ENCODE peak calls at places on chromosomes 5 and 9, in ten cellular contexts. One of them, this sample, is unnamed.

GRCh38 chr5:35317586-35317985 is 87.3 kb upstream of the PRLR start:
- DNase-seq in GM23338: no peak
- DNase-seq in A549: no peak
- DNase-seq in psoas muscle: no peak
- DNase-seq in PC-3: no peak
- DNase-seq in mammary epithelial cell: no peak
- DNase-seq in heart left ventricle: no peak
- DNase-seq in lower lobe of right lung: no peak
- DNase-seq in IMR-90: no peak
- DNase-seq in left ventricle myocardium inferior: no peak
- DNase-seq in this sample: no peak

GRCh38 chr5:39623291-39623865 is 198.6 kb upstream of the DAB2 start:
- DNase-seq in GM23338: no peak
- DNase-seq in A549: no peak
- DNase-seq in psoas muscle: no peak
- DNase-seq in PC-3: no peak
- DNase-seq in mammary epithelial cell: no peak
- DNase-seq in heart left ventricle: no peak
- DNase-seq in lower lobe of right lung: no peak
- DNase-seq in IMR-90: no peak
- DNase-seq in left ventricle myocardium inferior: no peak
- DNase-seq in this sample: no peak

GRCh38 chr5:50947892-50948683 is 281.7 kb downstream of the PARP8 start:
- DNase-seq in GM23338: no peak
- DNase-seq in A549: no peak
- DNase-seq in psoas muscle: no peak
- DNase-seq in PC-3: no peak
- DNase-seq in mammary epithelial cell: no peak
- DNase-seq in heart left ventricle: no peak
- DNase-seq in lower lobe of right lung: no peak
- DNase-seq in IMR-90: no peak
- DNase-seq in left ventricle myocardium inferior: no peak
- DNase-seq in this sample: no peak

GRCh38 chr5:72951850-72952468 is 3.9 kb upstream of the FCHO2 start:
- DNase-seq in GM23338: no peak
- DNase-seq in A549: peak; percentile 47
- DNase-seq in psoas muscle: no peak
- DNase-seq in PC-3: peak; percentile 82
- DNase-seq in mammary epithelial cell: peak; percentile 81
- DNase-seq in heart left ventricle: no peak
- DNase-seq in lower lobe of right lung: no peak
- DNase-seq in IMR-90: peak; percentile 78
- DNase-seq in left ventricle myocardium inferior: no peak
- DNase-seq in this sample: no peak

GRCh38 chr5:6264394-6264793 is 114.0 kb downstream of the MED10 start:
- DNase-seq in GM23338: no peak
- DNase-seq in A549: no peak
- DNase-seq in psoas muscle: no peak
- DNase-seq in PC-3: peak; percentile 23
- DNase-seq in mammary epithelial cell: no peak
- DNase-seq in heart left ventricle: no peak
- DNase-seq in lower lobe of right lung: no peak
- DNase-seq in IMR-90: no peak
- DNase-seq in left ventricle myocardium inferior: no peak
- DNase-seq in this sample: no peak

GRCh38 chr5:91190333-91190680 is 192.8 kb downstream of the ARRDC3 start:
- DNase-seq in GM23338: peak; percentile 11
- DNase-seq in A549: no peak
- DNase-seq in psoas muscle: no peak
- DNase-seq in PC-3: no peak
- DNase-seq in mammary epithelial cell: no peak
- DNase-seq in heart left ventricle: no peak
- DNase-seq in lower lobe of right lung: no peak
- DNase-seq in IMR-90: no peak
- DNase-seq in left ventricle myocardium inferior: no peak
- DNase-seq in this sample: no peak

GRCh38 chr9:69204869-69205268 is 30.8 kb downstream of the TJP2 start:
- DNase-seq in GM23338: peak; percentile 32
- DNase-seq in A549: no peak
- DNase-seq in psoas muscle: peak; percentile 23
- DNase-seq in PC-3: peak; percentile 35
- DNase-seq in mammary epithelial cell: peak; percentile 37
- DNase-seq in heart left ventricle: peak; percentile 56
- DNase-seq in lower lobe of right lung: no peak
- DNase-seq in IMR-90: peak; percentile 69
- DNase-seq in left ventricle myocardium inferior: peak; percentile 25
- DNase-seq in this sample: no peak

GRCh38 chr9:36818242-36818938 is 215.7 kb downstream of the PAX5 start:
- DNase-seq in GM23338: peak; percentile 48
- DNase-seq in A549: no peak
- DNase-seq in psoas muscle: peak; percentile 26
- DNase-seq in PC-3: no peak
- DNase-seq in mammary epithelial cell: no peak
- DNase-seq in heart left ventricle: no peak
- DNase-seq in lower lobe of right lung: no peak
- DNase-seq in IMR-90: no peak
- DNase-seq in left ventricle myocardium inferior: no peak
- DNase-seq in this sample: peak; percentile 6

GRCh38 chr9:115397591-115398312 is 279.8 kb upstream of the TNC start:
- DNase-seq in GM23338: peak; percentile 11
- DNase-seq in A549: no peak
- DNase-seq in psoas muscle: no peak
- DNase-seq in PC-3: no peak
- DNase-seq in mammary epithelial cell: no peak
- DNase-seq in heart left ventricle: no peak
- DNase-seq in lower lobe of right lung: no peak
- DNase-seq in IMR-90: no peak
- DNase-seq in left ventricle myocardium inferior: no peak
- DNase-seq in this sample: no peak

GRCh38 chr9:133120343-133121199 is 469 bp downstream of the RALGDS start:
- DNase-seq in GM23338: peak; percentile 35
- DNase-seq in A549: no peak
- DNase-seq in psoas muscle: no peak
- DNase-seq in PC-3: no peak
- DNase-seq in mammary epithelial cell: no peak
- DNase-seq in heart left ventricle: no peak
- DNase-seq in lower lobe of right lung: no peak
- DNase-seq in IMR-90: no peak
- DNase-seq in left ventricle myocardium inferior: no peak
- DNase-seq in this sample: no peak
- H3K4me1 ChIP-seq in GM23338: no peaks in the 10 kb centered on the region
- H3K4me1 ChIP-seq in A549: peaks cover 20% of the 10 kb centered on the region
- H3K4me1 ChIP-seq in psoas muscle: peaks cover 68% of the 10 kb centered on the region
- H3K4me1 ChIP-seq in PC-3: peaks cover 4% of the 10 kb centered on the region
- H3K4me1 ChIP-seq in mammary epithelial cell: peaks cover 14% of the 10 kb centered on the region
- H3K4me1 ChIP-seq in heart left ventricle: peaks cover 12% of the 10 kb centered on the region
- H3K4me1 ChIP-seq in lower lobe of right lung: peaks cover 79% of the 10 kb centered on the region
- H3K4me1 ChIP-seq in IMR-90: peaks cover 16% of the 10 kb centered on the region
- H3K4me1 ChIP-seq in left ventricle myocardium inferior: peaks cover 88% of the 10 kb centered on the region
- H3K4me1 ChIP-seq in this sample: peaks cover 44% of the 10 kb centered on the region

DNA sequence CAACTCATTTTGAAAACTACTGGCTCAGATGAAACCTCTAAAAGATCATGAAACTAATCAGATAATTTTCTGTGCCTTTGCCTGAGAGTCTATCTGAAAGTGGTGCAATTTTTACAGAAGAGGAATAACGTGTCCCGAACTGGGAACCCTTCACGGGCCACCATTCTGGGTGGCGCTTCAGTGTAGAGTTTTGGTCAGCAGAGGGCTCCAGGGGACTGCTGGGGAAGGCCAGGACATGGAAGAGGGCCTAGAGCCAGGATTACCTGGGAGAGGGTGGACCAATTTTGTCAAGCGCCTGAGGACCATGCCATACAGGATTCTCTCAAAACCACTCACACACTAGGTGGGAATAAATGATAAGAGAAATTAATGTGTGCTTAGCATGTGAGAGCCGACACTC is 49.7 kb upstream of the PLEKHG4B start:
- DNase-seq in GM23338: peak; percentile 74
- DNase-seq in A549: peak; percentile 41
- DNase-seq in psoas muscle: no peak
- DNase-seq in PC-3: peak; percentile 66
- DNase-seq in mammary epithelial cell: peak; percentile 19
- DNase-seq in heart left ventricle: no peak
- DNase-seq in lower lobe of right lung: no peak
- DNase-seq in IMR-90: peak; percentile 4
- DNase-seq in left ventricle myocardium inferior: no peak
- DNase-seq in this sample: peak; percentile 12
- TF ChIP-seq CTCF in GM23338: peak; percentile 87
- TF ChIP-seq CTCF in A549: peak; percentile 46
- TF ChIP-seq CTCF in psoas muscle: peak; percentile 35
- TF ChIP-seq CTCF in PC-3: peak; percentile 77
- TF ChIP-seq CTCF in mammary epithelial cell: peak; percentile 44
- TF ChIP-seq CTCF in heart left ventricle: peak; percentile 26
- TF ChIP-seq CTCF in lower lobe of right lung: peak; percentile 28
- TF ChIP-seq CTCF in IMR-90: peak; percentile 46
- TF ChIP-seq CTCF in left ventricle myocardium inferior: peak; percentile 45
- TF ChIP-seq CTCF in this sample: peak; percentile 43

GRCh38 chr9:137308102-137308619 is 6.1 kb upstream of the NRARP start:
- DNase-seq in GM23338: no peak
- DNase-seq in A549: peak; percentile 22
- DNase-seq in psoas muscle: no peak
- DNase-seq in PC-3: no peak
- DNase-seq in mammary epithelial cell: no peak
- DNase-seq in heart left ventricle: no peak
- DNase-seq in lower lobe of right lung: no peak
- DNase-seq in IMR-90: no peak
- DNase-seq in left ventricle myocardium inferior: no peak
- DNase-seq in this sample: peak; percentile 8

GRCh38 chr9:137305788-137306545 is 3.9 kb upstream of the NRARP start:
- DNase-seq in GM23338: no peak
- DNase-seq in A549: no peak
- DNase-seq in psoas muscle: no peak
- DNase-seq in PC-3: no peak
- DNase-seq in mammary epithelial cell: no peak
- DNase-seq in heart left ventricle: no peak
- DNase-seq in lower lobe of right lung: no peak
- DNase-seq in IMR-90: no peak
- DNase-seq in left ventricle myocardium inferior: peak; percentile 20
- DNase-seq in this sample: no peak

GRCh38 chr9:137306546-137307254 is 4.6 kb upstream of the NRARP start:
- DNase-seq in GM23338: no peak
- DNase-seq in A549: no peak
- DNase-seq in psoas muscle: no peak
- DNase-seq in PC-3: no peak
- DNase-seq in mammary epithelial cell: no peak
- DNase-seq in heart left ventricle: no peak
- DNase-seq in lower lobe of right lung: peak; percentile 43
- DNase-seq in IMR-90: no peak
- DNase-seq in left ventricle myocardium inferior: peak; percentile 21
- DNase-seq in this sample: no peak

GRCh38 chr9:137309368-137310189 is 7.5 kb upstream of the NRARP start:
- DNase-seq in GM23338: no peak
- DNase-seq in A549: no peak
- DNase-seq in psoas muscle: no peak
- DNase-seq in PC-3: no peak
- DNase-seq in mammary epithelial cell: no peak
- DNase-seq in heart left ventricle: no peak
- DNase-seq in lower lobe of right lung: peak; percentile 36
- DNase-seq in IMR-90: no peak
- DNase-seq in left ventricle myocardium inferior: peak; percentile 11
- DNase-seq in this sample: no peak

GRCh38 chr9:137307255-137308101 is 5.4 kb upstream of the NRARP start:
- DNase-seq in GM23338: peak; percentile 84
- DNase-seq in A549: no peak
- DNase-seq in psoas muscle: no peak
- DNase-seq in PC-3: no peak
- DNase-seq in mammary epithelial cell: no peak
- DNase-seq in heart left ventricle: no peak
- DNase-seq in lower lobe of right lung: peak; percentile 56
- DNase-seq in IMR-90: no peak
- DNase-seq in left ventricle myocardium inferior: peak; percentile 15
- DNase-seq in this sample: no peak
- H3K4me3 ChIP-seq in GM23338: no peak overlapping the region
- H3K4me3 ChIP-seq in A549: no peak overlapping the region
- H3K4me3 ChIP-seq in psoas muscle: peak overlapping the region; percentile 22
- H3K4me3 ChIP-seq in PC-3: no peak overlapping the region
- H3K4me3 ChIP-seq in mammary epithelial cell: no peak overlapping the region
- H3K4me3 ChIP-seq in heart left ventricle: peak overlapping the region; percentile 12
- H3K4me3 ChIP-seq in lower lobe of right lung: peak overlapping the region; percentile 47
- H3K4me3 ChIP-seq in IMR-90: no peak overlapping the region
- H3K4me3 ChIP-seq in left ventricle myocardium inferior: peak overlapping the region; percentile 55
- H3K4me3 ChIP-seq in this sample: no peak overlapping the region

GRCh38 chr5:67235399-67236110 is 39.0 kb upstream of the CD180 start:
- DNase-seq in GM23338: no peak
- DNase-seq in A549: no peak
- DNase-seq in psoas muscle: no peak
- DNase-seq in PC-3: no peak
- DNase-seq in mammary epithelial cell: no peak
- DNase-seq in heart left ventricle: no peak
- DNase-seq in lower lobe of right lung: no peak
- DNase-seq in IMR-90: no peak
- DNase-seq in left ventricle myocardium inferior: no peak
- DNase-seq in this sample: no peak

GRCh38 chr5:67233075-67233474 is 36.5 kb upstream of the CD180 start:
- DNase-seq in GM23338: peak; percentile 57
- DNase-seq in A549: no peak
- DNase-seq in psoas muscle: peak; percentile 56
- DNase-seq in PC-3: no peak
- DNase-seq in mammary epithelial cell: no peak
- DNase-seq in heart left ventricle: no peak
- DNase-seq in lower lobe of right lung: no peak
- DNase-seq in IMR-90: peak; percentile 42
- DNase-seq in left ventricle myocardium inferior: no peak
- DNase-seq in this sample: no peak

GRCh38 chr5:67238191-67238590 is 41.6 kb upstream of the CD180 start:
- DNase-seq in GM23338: no peak
- DNase-seq in A549: no peak
- DNase-seq in psoas muscle: no peak
- DNase-seq in PC-3: peak; percentile 56
- DNase-seq in mammary epithelial cell: no peak
- DNase-seq in heart left ventricle: no peak
- DNase-seq in lower lobe of right lung: no peak
- DNase-seq in IMR-90: peak; percentile 13
- DNase-seq in left ventricle myocardium inferior: no peak
- DNase-seq in this sample: no peak

DNA sequence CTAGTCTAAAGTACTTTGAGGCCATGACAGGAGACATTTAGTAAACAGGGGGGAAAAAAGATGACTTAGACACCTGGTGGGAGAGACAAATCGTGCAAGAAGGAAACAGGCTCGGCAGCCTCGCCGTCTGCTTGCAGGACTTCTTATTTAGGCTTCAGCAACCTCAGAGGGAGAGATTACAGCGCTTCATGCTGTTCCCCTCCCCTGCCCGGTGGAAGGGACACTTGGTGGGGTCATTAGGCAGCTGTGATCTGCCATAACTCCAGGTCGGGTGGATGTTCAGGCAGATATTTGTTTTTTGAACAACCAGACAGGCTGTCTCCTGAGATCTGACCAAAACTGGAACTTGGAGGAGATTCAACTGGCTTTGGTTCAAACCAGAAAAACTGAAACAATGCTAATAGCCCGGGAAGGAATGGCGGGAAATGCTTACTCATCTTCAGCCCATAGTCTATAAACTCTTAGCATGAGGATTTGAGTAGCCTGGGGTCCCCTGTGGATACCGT is 38.1 kb upstream of the CD180 start:
- DNase-seq in GM23338: no peak
- DNase-seq in A549: no peak
- DNase-seq in psoas muscle: no peak
- DNase-seq in PC-3: peak; percentile 76
- DNase-seq in mammary epithelial cell: peak; percentile 67
- DNase-seq in heart left ventricle: no peak
- DNase-seq in lower lobe of right lung: peak; percentile 52
- DNase-seq in IMR-90: peak; percentile 76
- DNase-seq in left ventricle myocardium inferior: peak; percentile 40
- DNase-seq in this sample: no peak
- H3K4me1 ChIP-seq in GM23338: peaks cover 5% of the 10 kb centered on the region
- H3K4me1 ChIP-seq in A549: peaks cover 12% of the 10 kb centered on the region
- H3K4me1 ChIP-seq in psoas muscle: no peaks in the 10 kb centered on the region
- H3K4me1 ChIP-seq in PC-3: peaks cover 24% of the 10 kb centered on the region
- H3K4me1 ChIP-seq in mammary epithelial cell: peaks cover 8% of the 10 kb centered on the region
- H3K4me1 ChIP-seq in heart left ventricle: peaks cover 7% of the 10 kb centered on the region
- H3K4me1 ChIP-seq in lower lobe of right lung: peaks cover 21% of the 10 kb centered on the region
- H3K4me1 ChIP-seq in IMR-90: peaks cover 3% of the 10 kb centered on the region
- H3K4me1 ChIP-seq in left ventricle myocardium inferior: peaks cover 25% of the 10 kb centered on the region
- H3K4me1 ChIP-seq in this sample: no peaks in the 10 kb centered on the region